ENCODE peak calls at places on chromosome 17, in four cellular contexts. I is thoracic aorta, B is tibial artery, E is AG04450. M is an unnamed sample.
A peak's percentile ranks its signal among the peaks of the same experiment; 100 is the strongest.

GRCh38 chr17:3798273-3799180 is 2.5 kb downstream of the ITGAE start:
- DNase-seq in I (no peak), E (no peak), B (no peak), M (no peak)

GRCh38 chr17:55770220-55770870 is 19.5 kb downstream of the PCTP start:
- DNase-seq in B (no peak), E (peak; percentile 29), I (no peak), M (no peak)

GRCh38 chr17:58507123-58507634 is 7.3 kb downstream of the MTMR4 start:
- DNase-seq in B (no peak), E (no peak), I (no peak), M (no peak)

GRCh38 chr17:7014995-7015586 is 2.7 kb downstream of the RNASEK start:
- DNase-seq in E (no peak), I (no peak), B (peak; percentile 75), M (no peak)

GRCh38 chr17:75509528-75510258 is 5.6 kb downstream of the CASKIN2 start:
- DNase-seq in E (no peak), B (no peak), I (no peak), M (no peak)

GRCh38 chr17:56795098-56795497 is 38.6 kb downstream of the C17orf67 start:
- DNase-seq in I (no peak), B (no peak), E (no peak), M (peak; percentile 58)

GRCh38 chr17:29237476-29238132 is 9.1 kb upstream of the CRYBA1 start:
- DNase-seq in E (no peak), I (no peak), B (no peak), M (no peak)

GRCh38 chr17:72432143-72432604 is 311.4 kb downstream of the SOX9 start:
- DNase-seq in B (no peak), I (no peak), E (peak; percentile 15), M (no peak)

GRCh38 chr17:27419156-27419555 is 37.1 kb upstream of the KSR1 start:
- DNase-seq in B (no peak), E (no peak), I (no peak), M (no peak)

GRCh38 chr17:4583796-4584124 is 569 bp upstream of the SMTNL2 start:
- DNase-seq in I (no peak), B (no peak), E (no peak), M (no peak)

GRCh38 chr17:16439867-16440351 is 24.5 kb downstream of the TRPV2 start:
- DNase-seq in I (no peak), B (no peak), E (no peak), M (no peak)

GRCh38 chr17:34406196-34406595 is 43.2 kb upstream of the CCL1 start:
- DNase-seq in I (no peak), E (no peak), B (no peak), M (no peak)

GRCh38 chr17:66830451-66830850 is 4.5 kb upstream of the CACNG5 start:
- DNase-seq in E (no peak), I (no peak), B (peak; percentile 11), M (no peak)

GRCh38 chr17:29176500-29177351 is 3.5 kb downstream of the MYO18A start:
- DNase-seq in B (no peak), E (no peak), I (no peak), M (no peak)

GRCh38 chr17:5128905-5129535 is 13.2 kb downstream of the USP6 start:
- DNase-seq in I (no peak), E (no peak), B (peak; percentile 50), M (no peak)

GRCh38 chr17:7755095-7755890 is 37.7 kb downstream of the DNAH2 start:
- DNase-seq in B (no peak), I (no peak), E (no peak), M (no peak)

GRCh38 chr17:51795401-51795800 is 363.1 kb downstream of the CA10 start:
- DNase-seq in I (no peak), E (no peak), B (no peak), M (no peak)

GRCh38 chr17:75087558-75088453 is at the start of gene SLC16A5:
- DNase-seq in B (peak; percentile 88), I (no peak), E (no peak), M (peak; percentile 81)

GRCh38 chr17:79788455-79788854 is 8.4 kb downstream of the CBX8 start:
- DNase-seq in I (no peak), B (no peak), E (no peak), M (no peak)

GRCh38 chr17:82598256-82599011 is 49.8 kb downstream of the WDR45B start:
- DNase-seq in I (no peak), E (no peak), B (no peak), M (no peak)

GRCh38 chr17:27471321-27472269 is 15.3 kb downstream of the KSR1 start:
- DNase-seq in B (no peak), I (no peak), E (no peak), M (no peak)

GRCh38 chr17:37220609-37220953 is 155.2 kb upstream of the C17orf78 start:
- DNase-seq in I (no peak), E (peak; percentile 16), B (no peak), M (no peak)

GRCh38 chr17:56203430-56203829 is 50.2 kb downstream of the ANKFN1 start:
- DNase-seq in B (no peak), E (no peak), I (no peak), M (no peak)

GRCh38 chr17:74713199-74713755 is 554 bp upstream of the CD300LF start:
- DNase-seq in I (no peak), B (no peak), E (no peak), M (no peak)

GRCh38 chr17:8875957-8876356 is 8.5 kb upstream of the PIK3R6 start:
- DNase-seq in B (no peak), I (no peak), E (no peak), M (no peak)

GRCh38 chr17:60073621-60074020 is 5.1 kb downstream of the HEATR6 start:
- DNase-seq in B (no peak), E (no peak), I (no peak), M (no peak)

GRCh38 chr17:53142890-53143289 is 679.8 kb upstream of the KIF2B start:
- DNase-seq in B (no peak), I (no peak), E (no peak), M (no peak)

GRCh38 chr17:1056761-1057160 is 59.8 kb downstream of the TIMM22 start:
- DNase-seq in E (no peak), I (no peak), B (no peak), M (no peak)

DNA sequence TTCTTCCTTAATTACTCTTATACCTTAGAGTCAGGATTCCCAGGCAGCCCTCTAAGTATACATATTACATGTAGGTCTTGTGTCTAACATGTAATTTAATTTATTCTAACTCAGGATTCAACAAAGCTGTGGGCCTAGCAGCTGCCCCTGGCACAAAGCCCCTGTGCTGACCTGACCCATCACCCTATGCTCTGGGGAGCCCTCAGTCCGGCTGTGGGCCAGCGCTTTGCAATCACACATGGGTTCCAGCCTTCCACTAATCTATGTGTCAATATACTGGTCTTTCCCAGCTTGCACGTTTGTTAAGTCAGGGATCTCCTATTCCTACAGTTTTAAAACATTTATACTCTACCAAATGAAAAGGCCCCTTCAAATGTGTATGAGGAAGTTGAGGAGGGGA is 62.7 kb upstream of the SREBF1 start:
- DNase-seq in B (no peak), E (no peak), I (no peak), M (no peak)
- H3K27ac ChIP-seq in B (no peak overlapping the region), E (no peak overlapping the region), I (no peak overlapping the region), M (no peak overlapping the region)

GRCh38 chr17:40613755-40614154 is 33.9 kb downstream of the SMARCE1 start:
- DNase-seq in B (no peak), I (no peak), E (no peak), M (no peak)

GRCh38 chr17:40615989-40616476 is 31.6 kb downstream of the SMARCE1 start:
- DNase-seq in B (no peak), I (no peak), E (no peak), M (no peak)

GRCh38 chr17:40616592-40616991 is 31.0 kb downstream of the SMARCE1 start:
- DNase-seq in E (no peak), B (no peak), I (no peak), M (no peak)

GRCh38 chr17:40614431-40615294 is 33.0 kb downstream of the SMARCE1 start:
- DNase-seq in B (no peak), I (no peak), E (no peak), M (no peak)

GRCh38 chr17:40615295-40615988 is 32.2 kb downstream of the SMARCE1 start:
- DNase-seq in B (no peak), E (no peak), I (no peak), M (no peak)
- TF ChIP-seq CTCF in B (no peak), E (peak; percentile 52), I (no peak), M (no peak)

DNA sequence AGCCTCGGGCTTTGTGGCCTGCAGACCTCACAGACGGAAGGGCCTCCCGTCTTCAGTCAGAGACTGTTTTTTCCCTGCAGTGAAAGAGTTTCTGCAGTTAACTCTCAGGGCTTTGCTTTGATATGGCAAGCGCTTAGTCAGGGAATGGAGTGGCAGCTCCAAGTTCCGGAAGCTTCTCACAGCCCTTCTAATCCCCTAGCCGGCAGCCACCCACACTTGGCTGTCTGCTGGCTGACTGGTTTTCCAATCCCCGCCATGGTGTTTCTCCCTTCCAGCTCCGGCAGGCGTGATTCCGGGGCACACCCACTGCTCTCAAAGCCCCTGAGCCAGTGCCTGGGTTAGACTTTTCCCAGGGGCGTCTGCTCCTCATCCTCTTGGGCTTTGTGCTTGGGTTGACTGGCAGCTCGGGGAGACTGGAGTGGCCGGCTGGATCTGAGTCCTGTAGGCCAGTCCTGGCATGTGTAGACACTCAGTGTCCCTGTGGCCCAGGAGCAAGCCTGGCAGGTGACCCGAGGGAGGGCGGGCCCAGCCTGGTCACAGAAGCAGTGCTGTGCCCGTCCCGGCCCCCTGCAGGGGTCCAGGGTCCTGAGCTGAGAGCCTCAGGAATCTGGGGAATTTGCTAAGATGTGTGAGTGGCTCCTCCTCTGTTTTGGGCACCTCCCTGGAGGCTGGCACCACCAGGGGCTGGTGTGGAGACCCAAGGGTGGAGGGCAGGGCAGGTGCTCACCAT is 30.0 kb downstream of the BAIAP2 start:
- DNase-seq in I (no peak), E (no peak), B (no peak), M (no peak)
- H3K27ac ChIP-seq in I (no peak overlapping the region), E (peak overlapping the region; percentile 47), B (no peak overlapping the region), M (peak overlapping the region; percentile 22)

GRCh38 chr17:77317091-77317519 is 176.3 kb downstream of the SEC14L1 start:
- DNase-seq in E (no peak), B (peak; percentile 59), I (no peak), M (peak; percentile 55)
- TF ChIP-seq CTCF in E (no peak), B (no peak), I (no peak), M (no peak)

GRCh38 chr17:46158323-46159296 is 34.6 kb downstream of the KANSL1 start:
- DNase-seq in B (no peak), E (no peak), I (no peak), M (no peak)

GRCh38 chr17:46159686-46160085 is 33.5 kb downstream of the KANSL1 start:
- DNase-seq in I (no peak), B (no peak), E (peak; percentile 54), M (no peak)

GRCh38 chr17:46157443-46158107 is 35.7 kb downstream of the KANSL1 start:
- DNase-seq in E (no peak), I (no peak), B (no peak), M (no peak)

GRCh38 chr17:46162871-46163270 is 30.4 kb downstream of the KANSL1 start:
- DNase-seq in E (no peak), B (no peak), I (no peak), M (no peak)

DNA sequence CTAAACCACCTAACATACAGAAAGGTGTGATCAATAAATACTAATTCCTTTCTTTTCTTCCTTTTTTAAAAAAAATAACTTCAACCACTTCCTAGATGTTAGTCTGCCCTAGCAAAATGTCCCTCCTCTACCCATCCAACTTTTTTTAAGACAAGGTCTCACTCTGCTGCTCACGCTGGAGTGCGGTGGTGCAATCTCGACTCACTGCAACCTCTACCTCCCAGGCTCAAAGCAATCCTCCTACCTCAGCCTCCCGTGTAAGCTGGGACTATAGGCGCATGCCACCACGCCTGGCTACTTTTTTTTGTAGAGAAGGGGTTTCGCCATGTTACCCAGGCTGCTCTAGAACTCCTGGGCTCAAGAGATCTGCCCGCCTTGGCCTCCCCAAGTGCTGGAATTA is 33.1 kb downstream of the KANSL1 start:
- DNase-seq in E (no peak), I (no peak), B (no peak), M (no peak)
- H3K27ac ChIP-seq in E (no peak overlapping the region), I (no peak overlapping the region), B (no peak overlapping the region), M (no peak overlapping the region)

GRCh38 chr17:78529871-78530670 is 47.1 kb downstream of the DNAH17 start:
- DNase-seq in E (no peak), I (no peak), B (peak; percentile 62), M (no peak)
- TF ChIP-seq CTCF in E (no peak), I (no peak), B (no peak), M (no peak)